ENCODE peak calls at places on chromosomes 1 and 21, in six cellular contexts. E is CD8-positive, alpha-beta memory T cell; P is endodermal cell; I is activated CD8-positive, alpha-beta memory T cell treated with anti-CD3 and anti-CD28 coated beads for 24 hours; J is SK-MEL-5; Z is BE2C. C is an unnamed sample.

GRCh38 chr1:94677714-94678113 is 136.2 kb upstream of the F3 start:
- DNase-seq in E (no peak), Z (no peak), P (peak; percentile 43), I (no peak), J (no peak), C (no peak)

GRCh38 chr1:163410073-163410522 is 88.3 kb downstream of the NUF2 start:
- DNase-seq in E (peak; percentile 7), Z (peak; percentile 56), I (no peak), J (peak; percentile 69), P (peak; percentile 90), C (no peak)

GRCh38 chr1:46300673-46301405 is 2.6 kb downstream of the LRRC41 start:
- DNase-seq in E (no peak), P (no peak), I (no peak), Z (no peak), J (no peak), C (no peak)

GRCh38 chr1:150164769-150165168 is 15.1 kb downstream of the PLEKHO1 start:
- DNase-seq in P (no peak), Z (no peak), J (no peak), I (no peak), E (no peak), C (no peak)

GRCh38 chr1:204830671-204831585 is 39.7 kb upstream of the NFASC start:
- DNase-seq in I (no peak), Z (no peak), E (no peak), P (no peak), J (no peak), C (peak; percentile 33)

GRCh38 chr21:42311816-42312625 is 3.2 kb downstream of the TFF3 start:
- DNase-seq in Z (no peak), E (no peak), I (peak; percentile 49), P (no peak), J (no peak), C (no peak)

GRCh38 chr21:18449586-18449985 is 46.0 kb upstream of the TMPRSS15 start:
- DNase-seq in Z (no peak), E (no peak), J (no peak), I (no peak), P (no peak), C (no peak)

GRCh38 chr1:2888281-2888845 is 86.9 kb upstream of the TTC34 start:
- DNase-seq in E (no peak), I (no peak), Z (no peak), J (no peak), P (no peak), C (no peak)

GRCh38 chr1:243667591-243667990 is 182.5 kb downstream of the AKT3 start:
- DNase-seq in I (no peak), Z (no peak), P (no peak), J (no peak), E (no peak), C (no peak)

GRCh38 chr1:2585318-2586092 is 1.1 kb upstream of the PRXL2B start:
- DNase-seq in E (peak; percentile 85), J (peak; percentile 52), I (peak; percentile 85), Z (peak; percentile 39), P (peak; percentile 78), C (no peak)

GRCh38 chr1:230308039-230308438 is 118.1 kb downstream of the PGBD5 start:
- DNase-seq in I (no peak), E (no peak), Z (no peak), J (peak; percentile 58), P (no peak), C (peak; percentile 94)

C was measured in breast epithelium.